ENCODE peak calls at places on chromosomes 7 and 10, in seven cellular contexts. One of them, this sample, is unnamed.

GRCh38 chr10:22436526-22436892 is 91.2 kb downstream of the SPAG6 start:
- DNase-seq in HT1080: no peak
- DNase-seq in uterus: peak; percentile 33
- DNase-seq in Ammon's horn: peak; percentile 37
- DNase-seq in H7: no peak
- DNase-seq in psoas muscle: no peak
- DNase-seq in body of pancreas: no peak
- DNase-seq in this sample: no peak

GRCh38 chr10:17181751-17182150 is 19.7 kb downstream of the TRDMT1 start:
- DNase-seq in HT1080: no peak
- DNase-seq in uterus: no peak
- DNase-seq in Ammon's horn: no peak
- DNase-seq in H7: no peak
- DNase-seq in psoas muscle: no peak
- DNase-seq in body of pancreas: no peak
- DNase-seq in this sample: peak; percentile 17

GRCh38 chr10:55881588-55881987 is 479.5 kb downstream of the ZWINT start:
- DNase-seq in HT1080: no peak
- DNase-seq in uterus: no peak
- DNase-seq in Ammon's horn: no peak
- DNase-seq in H7: no peak
- DNase-seq in psoas muscle: no peak
- DNase-seq in body of pancreas: no peak
- DNase-seq in this sample: no peak

GRCh38 chr7:35725280-35725680 is 30.3 kb upstream of the HERPUD2 start:
- DNase-seq in HT1080: no peak
- DNase-seq in uterus: no peak
- DNase-seq in Ammon's horn: no peak
- DNase-seq in H7: no peak
- DNase-seq in psoas muscle: no peak
- DNase-seq in body of pancreas: peak; percentile 11
- DNase-seq in this sample: no peak

GRCh38 chr10:117796394-117796793 is 250.3 kb downstream of the RAB11FIP2 start:
- DNase-seq in HT1080: no peak
- DNase-seq in uterus: peak; percentile 36
- DNase-seq in Ammon's horn: no peak
- DNase-seq in H7: no peak
- DNase-seq in psoas muscle: no peak
- DNase-seq in body of pancreas: no peak
- DNase-seq in this sample: no peak

GRCh38 chr10:27252267-27253000 is 11.8 kb upstream of the ACBD5 start:
- DNase-seq in HT1080: no peak
- DNase-seq in uterus: peak; percentile 45
- DNase-seq in Ammon's horn: no peak
- DNase-seq in H7: peak; percentile 91
- DNase-seq in psoas muscle: peak; percentile 79
- DNase-seq in body of pancreas: peak; percentile 82
- DNase-seq in this sample: peak; percentile 34

GRCh38 chr7:103735377-103735776 is 254.1 kb downstream of the RELN start:
- DNase-seq in HT1080: peak; percentile 87
- DNase-seq in uterus: no peak
- DNase-seq in Ammon's horn: no peak
- DNase-seq in H7: no peak
- DNase-seq in psoas muscle: no peak
- DNase-seq in body of pancreas: no peak
- DNase-seq in this sample: peak; percentile 19

GRCh38 chr10:70762441-70763177 is 22.6 kb downstream of the TBATA start:
- DNase-seq in HT1080: no peak
- DNase-seq in uterus: no peak
- DNase-seq in Ammon's horn: no peak
- DNase-seq in H7: no peak
- DNase-seq in psoas muscle: no peak
- DNase-seq in body of pancreas: no peak
- DNase-seq in this sample: no peak

GRCh38 chr7:68176974-68177373 is 1180.3 kb downstream of the TYW1 start:
- DNase-seq in HT1080: peak; percentile 52
- DNase-seq in uterus: no peak
- DNase-seq in Ammon's horn: peak; percentile 68
- DNase-seq in H7: peak; percentile 78
- DNase-seq in psoas muscle: no peak
- DNase-seq in body of pancreas: peak; percentile 61
- DNase-seq in this sample: peak; percentile 88

GRCh38 chr7:16770657-16771329 is 17.2 kb downstream of the TSPAN13 start:
- DNase-seq in HT1080: no peak
- DNase-seq in uterus: no peak
- DNase-seq in Ammon's horn: no peak
- DNase-seq in H7: no peak
- DNase-seq in psoas muscle: no peak
- DNase-seq in body of pancreas: no peak
- DNase-seq in this sample: no peak

GRCh38 chr7:17674166-17674955 is 265.9 kb downstream of the SNX13 start:
- DNase-seq in HT1080: no peak
- DNase-seq in uterus: no peak
- DNase-seq in Ammon's horn: no peak
- DNase-seq in H7: no peak
- DNase-seq in psoas muscle: no peak
- DNase-seq in body of pancreas: no peak
- DNase-seq in this sample: no peak

GRCh38 chr7:43904533-43905208 is 1.7 kb downstream of the URGCP start:
- DNase-seq in HT1080: no peak
- DNase-seq in uterus: no peak
- DNase-seq in Ammon's horn: no peak
- DNase-seq in H7: no peak
- DNase-seq in psoas muscle: no peak
- DNase-seq in body of pancreas: no peak
- DNase-seq in this sample: no peak

GRCh38 chr7:128131115-128131514 is 99.9 kb upstream of the LRRC4 start:
- DNase-seq in HT1080: no peak
- DNase-seq in uterus: no peak
- DNase-seq in Ammon's horn: no peak
- DNase-seq in H7: no peak
- DNase-seq in psoas muscle: no peak
- DNase-seq in body of pancreas: no peak
- DNase-seq in this sample: no peak

GRCh38 chr7:150949971-150950491 is 28.1 kb downstream of the KCNH2 start:
- DNase-seq in HT1080: no peak
- DNase-seq in uterus: peak; percentile 6
- DNase-seq in Ammon's horn: no peak
- DNase-seq in H7: peak; percentile 70
- DNase-seq in psoas muscle: peak; percentile 23
- DNase-seq in body of pancreas: no peak
- DNase-seq in this sample: no peak

GRCh38 chr10:130022501-130023299 is 58.6 kb upstream of the EBF3 start:
- DNase-seq in HT1080: peak; percentile 83
- DNase-seq in uterus: peak; percentile 6
- DNase-seq in Ammon's horn: no peak
- DNase-seq in H7: peak; percentile 47
- DNase-seq in psoas muscle: no peak
- DNase-seq in body of pancreas: no peak
- DNase-seq in this sample: peak; percentile 43

GRCh38 chr10:6048281-6049030 is 13.7 kb downstream of the IL2RA start:
- DNase-seq in HT1080: no peak
- DNase-seq in uterus: no peak
- DNase-seq in Ammon's horn: no peak
- DNase-seq in H7: no peak
- DNase-seq in psoas muscle: no peak
- DNase-seq in body of pancreas: no peak
- DNase-seq in this sample: no peak

GRCh38 chr10:11197266-11197712 is 179.6 kb downstream of the CELF2 start:
- DNase-seq in HT1080: peak; percentile 10
- DNase-seq in uterus: no peak
- DNase-seq in Ammon's horn: peak; percentile 64
- DNase-seq in H7: peak; percentile 50
- DNase-seq in psoas muscle: peak; percentile 58
- DNase-seq in body of pancreas: peak; percentile 48
- DNase-seq in this sample: no peak

GRCh38 chr7:9149499-9150082 is 716.2 kb downstream of the NXPH1 start:
- DNase-seq in HT1080: peak; percentile 50
- DNase-seq in uterus: no peak
- DNase-seq in Ammon's horn: no peak
- DNase-seq in H7: no peak
- DNase-seq in psoas muscle: no peak
- DNase-seq in body of pancreas: no peak
- DNase-seq in this sample: no peak

GRCh38 chr10:61970182-61971015 is 68.9 kb downstream of the ARID5B start:
- DNase-seq in HT1080: no peak
- DNase-seq in uterus: peak; percentile 51
- DNase-seq in Ammon's horn: no peak
- DNase-seq in H7: no peak
- DNase-seq in psoas muscle: no peak
- DNase-seq in body of pancreas: peak; percentile 11
- DNase-seq in this sample: peak; percentile 34

GRCh38 chr10:86522385-86522855 is 828 bp upstream of the WAPL start:
- DNase-seq in HT1080: peak; percentile 5
- DNase-seq in uterus: no peak
- DNase-seq in Ammon's horn: no peak
- DNase-seq in H7: no peak
- DNase-seq in psoas muscle: no peak
- DNase-seq in body of pancreas: no peak
- DNase-seq in this sample: peak; percentile 11

GRCh38 chr10:28991738-28992270 is 297.1 kb upstream of the LYZL1 start:
- DNase-seq in HT1080: peak; percentile 29
- DNase-seq in uterus: peak; percentile 28
- DNase-seq in Ammon's horn: no peak
- DNase-seq in H7: peak; percentile 50
- DNase-seq in psoas muscle: no peak
- DNase-seq in body of pancreas: peak; percentile 60
- DNase-seq in this sample: peak; percentile 86

GRCh38 chr10:35876248-35876647 is 234.2 kb upstream of the FZD8 start:
- DNase-seq in HT1080: peak; percentile 32
- DNase-seq in uterus: no peak
- DNase-seq in Ammon's horn: no peak
- DNase-seq in H7: no peak
- DNase-seq in psoas muscle: no peak
- DNase-seq in body of pancreas: no peak
- DNase-seq in this sample: no peak

GRCh38 chr7:13945670-13946069 is 43.8 kb downstream of the ETV1 start:
- DNase-seq in HT1080: no peak
- DNase-seq in uterus: peak; percentile 23
- DNase-seq in Ammon's horn: peak; percentile 60
- DNase-seq in H7: no peak
- DNase-seq in psoas muscle: no peak
- DNase-seq in body of pancreas: no peak
- DNase-seq in this sample: peak; percentile 77

GRCh38 chr7:129607471-129608120 is 3.9 kb upstream of the NRF1 start:
- DNase-seq in HT1080: peak; percentile 62
- DNase-seq in uterus: no peak
- DNase-seq in Ammon's horn: no peak
- DNase-seq in H7: peak; percentile 82
- DNase-seq in psoas muscle: no peak
- DNase-seq in body of pancreas: peak; percentile 42
- DNase-seq in this sample: peak; percentile 28